ENCODE peak calls at places on chromosomes 4 and X, in eight cellular contexts. O is esophagus muscularis mucosa, A is ascending aorta, N is PC-3, U is colonic mucosa, T is testis, E is neural progenitor cell, W is Panc1. V is an unnamed sample.

GRCh38 chrX:131816551-131817136 is 206.5 kb upstream of the STK26 start:
- DNase-seq in O (no peak), A (peak; percentile 43), N (peak; percentile 83), U (peak; percentile 93), T (no peak), E (no peak), W (no peak), V (no peak)

GRCh38 chrX:15674514-15674898 is 9.9 kb upstream of the CLTRN start:
- DNase-seq in O (peak; percentile 96), A (peak; percentile 94), N (peak; percentile 94), U (peak; percentile 97), T (peak; percentile 96), E (peak; percentile 92), W (no peak), V (peak; percentile 98)

GRCh38 chr4:95290702-95291101 is 258.1 kb downstream of the UNC5C start:
- DNase-seq in O (no peak), A (no peak), N (no peak), U (no peak), T (no peak), E (no peak), W (no peak), V (no peak)

GRCh38 chr4:155612074-155612473 is 54.6 kb upstream of the GUCY1A1 start:
- DNase-seq in O (no peak), A (no peak), N (no peak), U (no peak), T (no peak), E (no peak), W (no peak), V (no peak)

GRCh38 chrX:70970482-70970999 is 39.6 kb upstream of the SLC7A3 start:
- DNase-seq in O (no peak), A (no peak), N (peak; percentile 49), U (no peak), T (no peak), E (peak; percentile 2), W (no peak), V (no peak)

GRCh38 chr4:165398570-165398969 is 19.8 kb downstream of the CPE start:
- DNase-seq in O (no peak), A (no peak), N (no peak), U (no peak), T (no peak), E (peak; percentile 35), W (no peak), V (peak; percentile 11)

GRCh38 chrX:66635360-66635759 is 3.5 kb downstream of the EDA2R start:
- DNase-seq in O (no peak), A (no peak), N (no peak), U (no peak), T (no peak), E (no peak), W (no peak), V (no peak)

GRCh38 chrX:78075787-78076389 is 28.2 kb upstream of the PGK1 start:
- DNase-seq in O (no peak), A (no peak), N (peak; percentile 22), U (no peak), T (no peak), E (no peak), W (no peak), V (no peak)

GRCh38 chrX:130055103-130055502 is 55.2 kb downstream of the ELF4 start:
- DNase-seq in O (no peak), A (no peak), N (no peak), U (no peak), T (no peak), E (no peak), W (no peak), V (peak; percentile 79)

GRCh38 chrX:109199726-109200125 is 282.2 kb downstream of the GUCY2F start:
- DNase-seq in O (no peak), A (no peak), N (no peak), U (no peak), T (no peak), E (no peak), W (no peak), V (no peak)

DNA sequence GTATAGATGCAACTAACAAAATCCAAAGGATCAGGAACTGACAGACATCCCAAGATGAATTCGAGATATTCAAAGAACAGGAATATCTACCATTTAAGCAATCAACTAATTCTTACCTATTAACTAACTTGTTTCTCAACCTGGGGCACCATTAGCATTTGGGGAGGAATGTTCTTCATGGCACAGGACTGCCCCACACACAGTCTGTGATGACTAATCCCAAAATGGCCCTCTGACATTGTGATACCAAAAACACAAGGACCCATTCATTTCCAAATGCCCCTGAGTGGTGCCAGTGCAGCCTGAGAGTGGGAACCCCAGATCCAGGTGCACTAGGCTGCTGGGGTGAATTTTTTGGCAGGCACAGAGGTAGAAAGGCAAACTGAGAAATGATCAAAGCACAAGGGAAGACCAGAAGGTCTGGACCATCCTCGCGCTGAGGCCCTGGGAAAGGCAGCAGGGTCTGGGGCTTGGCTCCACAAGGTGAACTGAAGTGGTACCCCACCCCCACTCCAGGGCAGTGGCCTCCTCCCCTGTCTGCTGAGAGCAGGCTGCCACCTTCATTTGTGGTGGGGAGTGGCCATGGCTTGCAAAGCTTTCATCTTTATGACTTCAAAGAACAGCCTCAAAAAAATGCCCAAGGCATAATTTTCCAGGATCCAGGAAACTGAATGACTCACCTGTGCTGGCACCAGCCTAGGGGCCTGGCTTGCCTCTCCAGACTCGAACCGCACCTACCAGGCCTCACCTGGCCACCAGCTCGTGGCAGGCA is 122.5 kb downstream of the BCOR start:
- DNase-seq in O (no peak), A (no peak), N (peak; percentile 91), U (peak; percentile 71), T (no peak), E (no peak), W (no peak), V (no peak)
- H3K4me1 ChIP-seq in O (no peaks in the 10 kb centered on the region), A (no peaks in the 10 kb centered on the region), N (peaks cover 19% of the 10 kb centered on the region), U (no peaks in the 10 kb centered on the region), T (no peaks in the 10 kb centered on the region), E (peaks cover 8% of the 10 kb centered on the region), W (no peaks in the 10 kb centered on the region), V (no peaks in the 10 kb centered on the region)

DNA sequence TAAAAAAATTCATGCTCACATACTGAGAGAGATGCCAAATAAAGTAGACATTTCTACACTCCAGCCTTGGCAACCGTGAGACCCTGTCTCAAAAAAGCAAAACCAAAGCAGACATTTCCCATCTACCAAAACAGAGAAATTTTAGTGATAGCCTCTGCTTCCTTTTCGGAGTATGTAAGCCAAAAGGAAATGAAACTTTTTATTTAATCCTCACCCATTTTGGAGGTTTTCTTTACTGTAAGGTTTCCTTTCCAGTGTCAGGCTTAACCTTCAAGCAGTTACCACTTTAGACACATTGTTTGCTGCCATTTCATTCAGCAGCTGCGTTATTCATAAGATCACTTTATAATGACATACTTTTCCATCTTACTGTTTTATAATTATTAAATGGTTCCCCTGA is 15.9 kb downstream of the ADD1 start:
- DNase-seq in O (no peak), A (no peak), N (no peak), U (no peak), T (no peak), E (no peak), W (no peak), V (no peak)
- H3K4me1 ChIP-seq in O (peaks cover 97% of the 10 kb centered on the region), A (peaks cover 55% of the 10 kb centered on the region), N (peaks cover 12% of the 10 kb centered on the region), U (peaks cover 43% of the 10 kb centered on the region), T (peaks cover 74% of the 10 kb centered on the region), E (peaks cover 33% of the 10 kb centered on the region), W (peaks cover 38% of the 10 kb centered on the region), V (peaks cover 30% of the 10 kb centered on the region)

DNA sequence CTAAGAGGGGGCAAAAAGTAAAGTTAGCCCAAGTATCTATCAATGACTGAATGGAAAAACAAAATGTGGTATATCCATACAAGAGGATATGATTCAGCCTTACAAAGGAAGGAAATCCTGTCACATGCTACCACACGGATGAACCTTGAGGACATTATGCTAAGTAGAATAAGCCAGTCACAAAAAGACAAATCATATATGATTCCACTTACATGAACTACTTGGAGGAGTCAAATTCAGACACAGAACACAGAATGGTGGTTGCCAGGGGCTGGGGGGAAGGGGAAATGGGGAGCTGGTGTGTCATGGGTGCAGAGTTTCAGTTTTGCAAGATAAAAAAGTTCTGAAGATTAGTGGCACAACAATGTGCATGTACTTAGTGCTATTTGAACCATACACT is 101.8 kb downstream of the SH3KBP1 start:
- DNase-seq in O (no peak), A (no peak), N (no peak), U (no peak), T (no peak), E (no peak), W (no peak), V (no peak)
- H3K4me1 ChIP-seq in O (no peaks in the 10 kb centered on the region), A (no peaks in the 10 kb centered on the region), N (peaks cover 7% of the 10 kb centered on the region), U (no peaks in the 10 kb centered on the region), T (no peaks in the 10 kb centered on the region), E (no peaks in the 10 kb centered on the region), W (no peaks in the 10 kb centered on the region), V (no peaks in the 10 kb centered on the region)

GRCh38 chr4:13544556-13545393 is 467 bp upstream of the NKX3-2 start:
- DNase-seq in O (peak; percentile 94), A (no peak), N (peak; percentile 68), U (peak; percentile 88), T (peak; percentile 79), E (peak; percentile 93), W (no peak), V (peak; percentile 95)
- H3K4me1 ChIP-seq in O (peaks cover 81% of the 10 kb centered on the region), A (peaks cover 24% of the 10 kb centered on the region), N (peaks cover 8% of the 10 kb centered on the region), U (peaks cover 12% of the 10 kb centered on the region), T (peaks cover 5% of the 10 kb centered on the region), E (no peaks in the 10 kb centered on the region), W (no peaks in the 10 kb centered on the region), V (peaks cover 6% of the 10 kb centered on the region)

GRCh38 chr4:1882850-1883271 is 11.7 kb downstream of the NSD2 start:
- DNase-seq in O (no peak), A (no peak), N (no peak), U (no peak), T (no peak), E (no peak), W (no peak), V (no peak)

GRCh38 chr4:1880332-1880731 is 9.1 kb downstream of the NSD2 start:
- DNase-seq in O (no peak), A (no peak), N (no peak), U (peak; percentile 60), T (no peak), E (no peak), W (no peak), V (no peak)

GRCh38 chr4:1881709-1882108 is 10.5 kb downstream of the NSD2 start:
- DNase-seq in O (no peak), A (no peak), N (no peak), U (peak; percentile 57), T (no peak), E (no peak), W (no peak), V (no peak)

GRCh38 chr4:1883583-1883982 is 12.4 kb downstream of the NSD2 start:
- DNase-seq in O (no peak), A (no peak), N (no peak), U (no peak), T (no peak), E (no peak), W (no peak), V (no peak)

GRCh38 chr4:1879491-1879890 is 8.3 kb downstream of the NSD2 start:
- DNase-seq in O (no peak), A (no peak), N (no peak), U (no peak), T (no peak), E (no peak), W (no peak), V (no peak)
- H3K4me1 ChIP-seq in O (peaks cover 3% of the 10 kb centered on the region), A (no peaks in the 10 kb centered on the region), N (peaks cover 6% of the 10 kb centered on the region), U (peaks cover 13% of the 10 kb centered on the region), T (no peaks in the 10 kb centered on the region), E (peaks cover 8% of the 10 kb centered on the region), W (peaks cover 11% of the 10 kb centered on the region), V (no peaks in the 10 kb centered on the region)

V was measured in SJCRH30.